ENCODE peak calls at places on chromosomes 13 and 19, in ten cellular contexts. A, Y, V, H, R, S, C, I, Z and T are unnamed samples.

GRCh38 chr19:16381756-16382401 is 57.3 kb downstream of the KLF2 start:
- DNase-seq in A (peak; percentile 45), Y (no peak), V (peak; percentile 95), H (no peak), R (peak; percentile 94), S (no peak), C (no peak), I (peak; percentile 96), Z (no peak), T (no peak)

GRCh38 chr19:15109768-15110417 is 2.7 kb downstream of the SYDE1 start:
- DNase-seq in A (no peak), Y (no peak), V (no peak), H (no peak), R (no peak), S (no peak), C (no peak), I (no peak), Z (no peak), T (no peak)

GRCh38 chr19:35179830-35180229 is 25.3 kb downstream of the FXYD5 start:
- DNase-seq in A (no peak), Y (no peak), V (no peak), H (no peak), R (no peak), S (no peak), C (no peak), I (no peak), Z (no peak), T (no peak)

GRCh38 chr13:24505256-24505655 is 7.3 kb downstream of the PARP4 start:
- DNase-seq in A (no peak), Y (no peak), V (no peak), H (no peak), R (no peak), S (no peak), C (no peak), I (no peak), Z (peak; percentile 12), T (no peak)

GRCh38 chr19:45125975-45126493 is 33.1 kb downstream of the PPP1R37 start:
- DNase-seq in A (peak; percentile 85), Y (no peak), V (no peak), H (peak; percentile 24), R (no peak), S (peak; percentile 94), C (peak; percentile 87), I (no peak), Z (peak; percentile 73), T (peak; percentile 60)

GRCh38 chr13:74061939-74062595 is 72.1 kb downstream of the KLF12 start:
- DNase-seq in A (no peak), Y (no peak), V (no peak), H (no peak), R (no peak), S (no peak), C (no peak), I (no peak), Z (no peak), T (no peak)

GRCh38 chr19:16457195-16457953 is 14.4 kb downstream of the EPS15L1 start:
- DNase-seq in A (no peak), Y (no peak), V (peak; percentile 84), H (no peak), R (peak; percentile 78), S (peak; percentile 47), C (peak; percentile 36), I (no peak), Z (peak; percentile 57), T (no peak)

GRCh38 chr19:10552596-10553053 is 8.9 kb downstream of the ATG4D start:
- DNase-seq in A (no peak), Y (no peak), V (no peak), H (no peak), R (no peak), S (peak; percentile 82), C (no peak), I (no peak), Z (peak; percentile 74), T (no peak)

GRCh38 chr19:56877069-56877715 is 36.7 kb upstream of the PEG3 start:
- DNase-seq in A (no peak), Y (no peak), V (no peak), H (no peak), R (no peak), S (no peak), C (no peak), I (no peak), Z (no peak), T (no peak)

GRCh38 chr13:29362849-29363604 is 232.5 kb downstream of the SLC7A1 start:
- DNase-seq in A (peak; percentile 13), Y (no peak), V (no peak), H (peak; percentile 28), R (no peak), S (peak; percentile 89), C (peak; percentile 30), I (peak; percentile 75), Z (peak; percentile 48), T (no peak)

GRCh38 chr19:13132471-13133166 is 14.6 kb downstream of the NACC1 start:
- DNase-seq in A (no peak), Y (no peak), V (no peak), H (no peak), R (no peak), S (no peak), C (no peak), I (no peak), Z (no peak), T (no peak)

DNA sequence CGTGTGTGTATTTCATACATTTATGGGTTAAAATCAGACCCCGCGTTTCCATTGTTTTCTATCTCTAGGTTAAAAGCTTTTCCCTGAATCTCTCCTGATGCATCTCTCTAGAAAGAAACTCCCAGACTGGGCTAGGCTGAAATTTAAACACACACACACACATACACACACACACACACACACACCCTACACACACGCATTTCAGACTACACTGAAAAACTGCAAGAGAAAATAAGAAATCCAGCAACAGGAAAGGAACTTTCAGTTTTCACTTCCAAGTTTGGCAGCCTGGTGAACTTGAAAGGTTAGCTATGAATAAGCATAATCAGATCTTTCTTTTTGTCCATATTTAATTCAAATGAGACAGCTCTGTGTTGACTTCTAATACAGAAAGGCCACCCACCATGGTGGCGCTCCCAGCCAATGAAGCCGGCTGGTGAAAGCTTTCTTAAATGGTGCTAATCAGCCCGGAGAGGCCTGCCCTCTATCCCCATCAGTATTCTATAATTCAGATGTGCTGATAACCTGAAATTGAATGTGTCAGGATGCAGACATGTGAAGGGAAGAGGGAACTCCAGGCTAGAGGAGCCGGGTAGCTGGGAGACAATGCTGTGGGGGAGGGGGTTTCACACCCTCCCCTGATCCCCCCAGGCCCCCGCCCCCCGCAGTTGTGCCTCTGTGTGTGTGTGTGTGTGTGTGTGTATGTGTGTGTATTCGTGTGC is 108.3 kb upstream of the ZNF536 start:
- DNase-seq in A (no peak), Y (no peak), V (no peak), H (no peak), R (no peak), S (no peak), C (no peak), I (no peak), Z (no peak), T (no peak)
- H3K4me3 ChIP-seq in A (no peak overlapping the region), Y (no peak overlapping the region), V (no peak overlapping the region), H (no peak overlapping the region), R (no peak overlapping the region), S (no peak overlapping the region), C (no peak overlapping the region), I (no peak overlapping the region), Z (no peak overlapping the region), T (no peak overlapping the region)

GRCh38 chr19:6425732-6426686 is 1.4 kb upstream of the KHSRP start:
- DNase-seq in A (peak; percentile 30), Y (no peak), V (no peak), H (peak; percentile 24), R (no peak), S (no peak), C (no peak), I (no peak), Z (no peak), T (no peak)
- TF ChIP-seq POLR2AphosphoS5 in A (no peak), Y (no peak), V (no peak), H (no peak), R (no peak), S (no peak), C (no peak), I (no peak), Z (no peak), T (no peak)

DNA sequence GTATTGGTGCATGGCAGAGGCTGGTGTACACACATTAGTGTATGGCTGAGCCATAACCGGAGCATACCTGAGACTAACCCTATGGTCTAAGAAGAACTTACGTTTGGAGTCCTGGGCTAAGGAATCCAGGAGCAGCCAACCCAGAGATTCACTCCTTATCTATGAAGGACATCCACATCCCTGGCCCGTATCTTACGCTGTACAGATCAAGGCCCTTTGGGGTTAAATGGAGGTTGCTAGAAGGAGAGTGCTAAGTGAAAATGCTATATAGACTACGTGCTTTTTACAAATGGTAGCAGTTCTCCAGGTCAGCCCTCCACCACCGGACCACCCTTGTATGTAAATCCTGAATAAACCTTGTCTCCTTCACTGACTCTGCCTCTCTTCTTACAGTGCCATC is 1.9 kb upstream of the SUGT1 start:
- DNase-seq in A (no peak), Y (no peak), V (no peak), H (no peak), R (no peak), S (no peak), C (no peak), I (no peak), Z (peak; percentile 43), T (no peak)
- H3K4me3 ChIP-seq in A (no peak overlapping the region), Y (peak overlapping the region; percentile 75), V (peak overlapping the region; percentile 69), H (peak overlapping the region; percentile 93), R (no peak overlapping the region), S (peak overlapping the region; percentile 94), C (peak overlapping the region; percentile 75), I (no peak overlapping the region), Z (peak overlapping the region; percentile 66), T (no peak overlapping the region)

GRCh38 chr19:52227196-52227940 is 37.5 kb downstream of the PPP2R1A start:
- DNase-seq in A (no peak), Y (no peak), V (no peak), H (no peak), R (no peak), S (no peak), C (no peak), I (no peak), Z (no peak), T (no peak)

GRCh38 chr19:52230685-52231084 is 38.7 kb upstream of the ZNF766 start:
- DNase-seq in A (no peak), Y (no peak), V (no peak), H (no peak), R (no peak), S (no peak), C (no peak), I (no peak), Z (no peak), T (no peak)

GRCh38 chr19:52227980-52228379 is 38.1 kb downstream of the PPP2R1A start:
- DNase-seq in A (no peak), Y (no peak), V (no peak), H (no peak), R (no peak), S (no peak), C (no peak), I (no peak), Z (no peak), T (no peak)

GRCh38 chr19:52231154-52231565 is 38.2 kb upstream of the ZNF766 start:
- DNase-seq in A (no peak), Y (no peak), V (no peak), H (no peak), R (no peak), S (no peak), C (no peak), I (no peak), Z (no peak), T (no peak)

DNA sequence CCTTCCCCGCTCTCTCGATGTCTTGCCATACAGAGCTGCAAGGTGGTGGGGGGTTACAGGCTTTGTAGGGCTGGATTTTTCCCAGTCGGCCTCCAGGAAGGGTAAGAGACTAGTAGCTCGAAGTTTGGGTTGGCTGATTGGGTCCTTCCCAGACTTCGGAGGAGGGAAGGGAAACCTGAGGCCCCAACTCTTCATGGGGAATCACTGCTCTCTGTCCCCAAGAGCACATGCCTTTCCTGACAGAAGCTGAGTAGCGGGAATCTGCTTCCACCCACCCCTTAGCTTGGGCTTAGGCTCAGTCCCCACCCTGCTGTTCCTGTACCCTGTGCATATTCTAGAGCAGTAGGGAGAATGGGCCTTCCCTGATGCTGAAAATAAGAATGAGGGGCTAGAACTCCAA is 39.7 kb downstream of the PPP2R1A start:
- DNase-seq in A (no peak), Y (no peak), V (no peak), H (no peak), R (no peak), S (no peak), C (no peak), I (no peak), Z (no peak), T (no peak)
- TF ChIP-seq POLR2AphosphoS5 in A (no peak), Y (no peak), V (no peak), H (no peak), R (no peak), S (no peak), C (no peak), I (peak; percentile 5), Z (peak; percentile 17), T (no peak)